ENCODE peak calls at places on chromosomes 2 and 18, in four cellular contexts. D, P, I and F are unnamed samples.

GRCh38 chr2:35163948-35164347 is 1191.6 kb upstream of the CRIM1 start:
- DNase-seq in I (no peak), P (no peak), D (no peak), F (no peak)

GRCh38 chr18:55900380-55900779 is 312.4 kb upstream of the TCF4 start:
- DNase-seq in P (no peak), D (no peak), I (no peak), F (no peak)

GRCh38 chr2:58553937-58554336 is 312.8 kb upstream of the FANCL start:
- DNase-seq in I (peak), D (peak), P (peak), F (no peak)

GRCh38 chr2:109209412-109209811 is 80.4 kb downstream of the SH3RF3 start:
- DNase-seq in D (no peak), P (no peak), I (no peak), F (no peak)

GRCh38 chr2:108588070-108588668 is 53.9 kb downstream of the LIMS1 start:
- DNase-seq in D (no peak), I (no peak), P (peak), F (no peak)

GRCh38 chr2:71933467-71934319 is 214.0 kb downstream of the CYP26B1 start:
- DNase-seq in P (no peak), I (peak), D (peak), F (no peak)

GRCh38 chr2:219060821-219061791 is at the start of gene IHH:
- DNase-seq in P (no peak), I (no peak), D (no peak), F (no peak)

GRCh38 chr2:146652311-146652710 is 1192.5 kb upstream of the ACVR2A start:
- DNase-seq in P (no peak), I (no peak), D (no peak), F (no peak)

GRCh38 chr18:77006305-77007175 is 126.0 kb downstream of the MBP start:
- DNase-seq in D (no peak), P (no peak), I (no peak), F (no peak)

GRCh38 chr2:23078799-23079434 is 306.1 kb upstream of the KLHL29 start:
- DNase-seq in I (no peak), D (no peak), P (no peak), F (no peak)

GRCh38 chr18:23563377-23564043 is 22.8 kb downstream of the NPC1 start:
- DNase-seq in P (no peak), I (no peak), D (no peak), F (no peak)

GRCh38 chr2:112623913-112624777 is 21.6 kb upstream of the SLC20A1 start:
- DNase-seq in I (peak), D (no peak), P (peak), F (no peak)

GRCh38 chr2:66301073-66301766 is 133.7 kb upstream of the MEIS1 start:
- DNase-seq in P (no peak), I (no peak), D (no peak), F (no peak)

GRCh38 chr18:12086249-12086648 is 7.4 kb upstream of the ANKRD62 start:
- DNase-seq in I (no peak), D (no peak), P (no peak), F (no peak)

GRCh38 chr2:165572155-165572554 is 102.7 kb downstream of the CSRNP3 start:
- DNase-seq in I (no peak), P (no peak), D (no peak), F (no peak)

GRCh38 chr2:168851674-168852320 is 38.4 kb downstream of the SPC25 start:
- DNase-seq in I (peak), D (no peak), P (peak), F (no peak)

GRCh38 chr2:146978891-146979555 is 865.8 kb upstream of the ACVR2A start:
- DNase-seq in D (no peak), P (no peak), I (no peak), F (no peak)

GRCh38 chr2:103292570-103293265 is 530.9 kb downstream of the TMEM182 start:
- DNase-seq in P (peak), D (no peak), I (no peak), F (no peak)

GRCh38 chr2:26243643-26244478 is 571 bp downstream of the HADHA start:
- DNase-seq in I (no peak), P (peak), D (no peak), F (no peak)

GRCh38 chr2:189658281-189658680 is 3.0 kb upstream of the ASNSD1 start:
- DNase-seq in P (no peak), D (no peak), I (no peak), F (no peak)

GRCh38 chr2:201600906-201601305 is 42.4 kb downstream of the TMEM237 start:
- DNase-seq in I (no peak), D (no peak), P (no peak), F (no peak)

GRCh38 chr18:59455728-59456276 is 96.7 kb upstream of the LMAN1 start:
- DNase-seq in I (no peak), D (no peak), P (peak), F (no peak)

GRCh38 chr2:26072925-26073768 is 39.3 kb downstream of the RAB10 start:
- DNase-seq in P (peak), D (peak), I (no peak), F (no peak)

GRCh38 chr18:3154214-3154613 is 65.6 kb downstream of the MYOM1 start:
- DNase-seq in D (no peak), I (no peak), P (no peak), F (no peak)

GRCh38 chr2:220789961-220790360 is 782.1 kb downstream of the EPHA4 start:
- DNase-seq in P (no peak), I (no peak), D (no peak), F (no peak)

GRCh38 chr2:178068823-178069454 is 3.6 kb downstream of the PDE11A start:
- DNase-seq in D (no peak), P (no peak), I (no peak), F (no peak)
- TF ChIP-seq POLR2A in D (no peak), P (no peak), I (no peak), F (no peak)

GRCh38 chr2:126664234-126664633 is 8.3 kb downstream of the GYPC start:
- DNase-seq in D (no peak), I (no peak), P (no peak), F (no peak)
- TF ChIP-seq FOSL1 in D (no peak), I (no peak), P (no peak), F (no peak)

GRCh38 chr2:101473911-101474751 is 781 bp downstream of the RFX8 start:
- DNase-seq in P (no peak), D (no peak), I (no peak), F (no peak)
- TF ChIP-seq POLR2A in P (no peak), D (no peak), I (no peak), F (peak)

GRCh38 chr2:190678444-190679162 is 29.7 kb downstream of the NAB1 start:
- DNase-seq in D (no peak), P (no peak), I (no peak), F (no peak)
- TF ChIP-seq FOSL1 in D (no peak), P (no peak), I (no peak), F (no peak)